ENCODE peak calls at places on chromosome 6, in five cellular contexts. One of them, this sample, is unnamed.

GRCh38 chr6:6796818-6797217 is 208.3 kb downstream of the LY86 start:
- DNase-seq in prostate gland: no peak
- DNase-seq in testis: no peak
- DNase-seq in BJ: no peak
- DNase-seq in lower leg skin: no peak
- DNase-seq in this sample: no peak

GRCh38 chr6:79777713-79778579 is 146.8 kb downstream of the SH3BGRL2 start:
- DNase-seq in prostate gland: peak
- DNase-seq in testis: peak
- DNase-seq in BJ: no peak
- DNase-seq in lower leg skin: peak
- DNase-seq in this sample: peak

GRCh38 chr6:85672623-85673022 is 29.9 kb upstream of the SYNCRIP start:
- DNase-seq in prostate gland: no peak
- DNase-seq in testis: no peak
- DNase-seq in BJ: no peak
- DNase-seq in lower leg skin: no peak
- DNase-seq in this sample: no peak

GRCh38 chr6:73675466-73676098 is 20.4 kb upstream of the CD109 start:
- DNase-seq in prostate gland: peak
- DNase-seq in testis: peak
- DNase-seq in BJ: no peak
- DNase-seq in lower leg skin: peak
- DNase-seq in this sample: peak

GRCh38 chr6:74534485-74535211 is 671.2 kb downstream of the COL12A1 start:
- DNase-seq in prostate gland: no peak
- DNase-seq in testis: no peak
- DNase-seq in BJ: peak
- DNase-seq in lower leg skin: peak
- DNase-seq in this sample: no peak

GRCh38 chr6:157203312-157203744 is 120.0 kb downstream of the TMEM242 start:
- DNase-seq in prostate gland: no peak
- DNase-seq in testis: no peak
- DNase-seq in BJ: no peak
- DNase-seq in lower leg skin: no peak
- DNase-seq in this sample: no peak

GRCh38 chr6:135922170-135922569 is 70.7 kb downstream of the PDE7B start:
- DNase-seq in prostate gland: peak
- DNase-seq in testis: no peak
- DNase-seq in BJ: peak
- DNase-seq in lower leg skin: no peak
- DNase-seq in this sample: no peak

GRCh38 chr6:14477559-14477958 is 360.0 kb downstream of the CD83 start:
- DNase-seq in prostate gland: no peak
- DNase-seq in testis: no peak
- DNase-seq in BJ: no peak
- DNase-seq in lower leg skin: no peak
- DNase-seq in this sample: no peak

GRCh38 chr6:149452062-149452939 is 32.5 kb downstream of the ZC3H12D start:
- DNase-seq in prostate gland: no peak
- DNase-seq in testis: no peak
- DNase-seq in BJ: no peak
- DNase-seq in lower leg skin: no peak
- DNase-seq in this sample: no peak

GRCh38 chr6:46484081-46484820 is 7.0 kb downstream of the RCAN2 start:
- DNase-seq in prostate gland: no peak
- DNase-seq in testis: no peak
- DNase-seq in BJ: no peak
- DNase-seq in lower leg skin: no peak
- DNase-seq in this sample: no peak

GRCh38 chr6:134317471-134318131 is at the start of gene SGK1:
- DNase-seq in prostate gland: peak
- DNase-seq in testis: peak
- DNase-seq in BJ: no peak
- DNase-seq in lower leg skin: no peak
- DNase-seq in this sample: peak

GRCh38 chr6:159106627-159107241 is 61.9 kb upstream of the TAGAP start:
- DNase-seq in prostate gland: peak
- DNase-seq in testis: peak
- DNase-seq in BJ: no peak
- DNase-seq in lower leg skin: peak
- DNase-seq in this sample: peak

GRCh38 chr6:164439331-164439730 is 870.1 kb downstream of the C6orf118 start:
- DNase-seq in prostate gland: no peak
- DNase-seq in testis: no peak
- DNase-seq in BJ: no peak
- DNase-seq in lower leg skin: no peak
- DNase-seq in this sample: no peak

GRCh38 chr6:35727206-35727934 is 9.5 kb upstream of the ARMC12 start:
- DNase-seq in prostate gland: peak
- DNase-seq in testis: peak
- DNase-seq in BJ: no peak
- DNase-seq in lower leg skin: peak
- DNase-seq in this sample: peak

GRCh38 chr6:15855311-15855710 is 192.5 kb upstream of the DTNBP1 start:
- DNase-seq in prostate gland: no peak
- DNase-seq in testis: no peak
- DNase-seq in BJ: no peak
- DNase-seq in lower leg skin: no peak
- DNase-seq in this sample: no peak

GRCh38 chr6:27553123-27553904 is 80.4 kb upstream of the ZNF184 start:
- DNase-seq in prostate gland: no peak
- DNase-seq in testis: no peak
- DNase-seq in BJ: no peak
- DNase-seq in lower leg skin: no peak
- DNase-seq in this sample: no peak

GRCh38 chr6:169931223-169931760 is 179.9 kb downstream of the ERMARD start:
- DNase-seq in prostate gland: no peak
- DNase-seq in testis: no peak
- DNase-seq in BJ: no peak
- DNase-seq in lower leg skin: no peak
- DNase-seq in this sample: no peak

GRCh38 chr6:38925110-38925509 is 123.5 kb upstream of the GLP1R start:
- DNase-seq in prostate gland: no peak
- DNase-seq in testis: no peak
- DNase-seq in BJ: no peak
- DNase-seq in lower leg skin: no peak
- DNase-seq in this sample: no peak

GRCh38 chr6:38935051-38935450 is 113.5 kb upstream of the GLP1R start:
- DNase-seq in prostate gland: peak
- DNase-seq in testis: peak
- DNase-seq in BJ: no peak
- DNase-seq in lower leg skin: no peak
- DNase-seq in this sample: no peak

GRCh38 chr6:38933426-38933825 is 115.2 kb upstream of the GLP1R start:
- DNase-seq in prostate gland: no peak
- DNase-seq in testis: no peak
- DNase-seq in BJ: no peak
- DNase-seq in lower leg skin: no peak
- DNase-seq in this sample: no peak

GRCh38 chr6:38929560-38929959 is 119.0 kb upstream of the GLP1R start:
- DNase-seq in prostate gland: no peak
- DNase-seq in testis: no peak
- DNase-seq in BJ: no peak
- DNase-seq in lower leg skin: no peak
- DNase-seq in this sample: no peak
- TF ChIP-seq CTCF in prostate gland: no peak
- TF ChIP-seq CTCF in testis: no peak
- TF ChIP-seq CTCF in BJ: no peak
- TF ChIP-seq CTCF in lower leg skin: no peak
- TF ChIP-seq CTCF in this sample: no peak

GRCh38 chr6:30572078-30572605 is 900 bp downstream of the ABCF1 start:
- DNase-seq in prostate gland: no peak
- DNase-seq in testis: no peak
- DNase-seq in BJ: no peak
- DNase-seq in lower leg skin: no peak
- DNase-seq in this sample: no peak
- H3K4me3 ChIP-seq in prostate gland: peak
- H3K4me3 ChIP-seq in testis: peak
- H3K4me3 ChIP-seq in BJ: peak
- H3K4me3 ChIP-seq in lower leg skin: peak
- H3K4me3 ChIP-seq in this sample: peak

GRCh38 chr6:138509371-138509770 is 10.1 kb upstream of the NHSL1 start:
- DNase-seq in prostate gland: peak
- DNase-seq in testis: peak
- DNase-seq in BJ: no peak
- DNase-seq in lower leg skin: no peak
- DNase-seq in this sample: no peak
- TF ChIP-seq CTCF in prostate gland: peak
- TF ChIP-seq CTCF in testis: peak
- TF ChIP-seq CTCF in BJ: peak
- TF ChIP-seq CTCF in lower leg skin: no peak
- TF ChIP-seq CTCF in this sample: peak

DNA sequence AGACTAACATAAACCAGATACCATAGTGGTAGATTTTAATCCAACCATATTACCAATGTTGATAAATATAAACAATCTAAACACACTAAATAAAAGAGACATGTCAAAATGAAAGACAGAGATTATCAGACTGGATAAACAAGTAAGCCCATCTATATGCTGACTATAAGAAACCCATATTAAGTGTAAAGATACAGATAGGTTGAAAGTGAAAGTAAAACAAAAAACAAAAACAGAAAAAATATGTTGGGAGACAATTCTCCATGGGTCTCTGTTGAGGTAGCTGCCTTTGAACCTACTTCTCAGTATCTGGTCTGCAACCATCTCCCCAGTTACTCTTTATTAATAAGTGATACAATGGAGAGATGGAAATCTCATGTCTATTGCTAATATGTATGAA is 21.2 kb downstream of the REV3L start:
- DNase-seq in prostate gland: no peak
- DNase-seq in testis: no peak
- DNase-seq in BJ: no peak
- DNase-seq in lower leg skin: no peak
- DNase-seq in this sample: no peak
- H3K4me3 ChIP-seq in prostate gland: no peak
- H3K4me3 ChIP-seq in testis: no peak
- H3K4me3 ChIP-seq in BJ: no peak
- H3K4me3 ChIP-seq in lower leg skin: no peak
- H3K4me3 ChIP-seq in this sample: no peak